ENCODE peak calls at places on chromosome 12, in six cellular contexts. F is GM12878, G is K562, H is H1, A is HepG2, T is HCT116. Y is an unnamed sample.

GRCh38 chr12:103050273-103050672 is 92.8 kb downstream of the ASCL1 start:
- DNase-seq in F (no peak), G (no peak), H (no peak), A (no peak), T (no peak), Y (no peak)

GRCh38 chr12:11771356-11771755 is 121.9 kb downstream of the ETV6 start:
- DNase-seq in F (no peak), G (no peak), H (no peak), A (no peak), T (no peak), Y (no peak)

GRCh38 chr12:91778091-91778819 is 367.4 kb downstream of the BTG1 start:
- DNase-seq in F (peak), G (no peak), H (no peak), A (no peak), T (peak), Y (no peak)

GRCh38 chr12:2291182-2291832 is 238.5 kb downstream of the CACNA1C start:
- DNase-seq in F (no peak), G (peak), H (peak), A (peak), T (peak), Y (peak)

GRCh38 chr12:120903382-120903817 is 758 bp downstream of the SPPL3 start:
- DNase-seq in F (peak), G (peak), H (peak), A (peak), T (no peak), Y (peak)

GRCh38 chr12:132121283-132121682 is 22.8 kb downstream of the DDX51 start:
- DNase-seq in F (no peak), G (no peak), H (no peak), A (no peak), T (no peak), Y (no peak)

GRCh38 chr12:26188132-26188531 is 7.2 kb upstream of the SSPN start:
- DNase-seq in F (no peak), G (no peak), H (no peak), A (no peak), T (no peak), Y (no peak)

GRCh38 chr12:93165384-93165932 is 212.3 kb upstream of the NUDT4 start:
- DNase-seq in F (no peak), G (no peak), H (no peak), A (no peak), T (no peak), Y (no peak)

GRCh38 chr12:86801439-86801838 is 545.2 kb upstream of the MGAT4C start:
- DNase-seq in F (no peak), G (no peak), H (no peak), A (no peak), T (peak), Y (no peak)

GRCh38 chr12:107492393-107493134 is 193.0 kb upstream of the PWP1 start:
- DNase-seq in F (no peak), G (no peak), H (no peak), A (peak), T (no peak), Y (no peak)

GRCh38 chr12:101604132-101604531 is 9.4 kb downstream of the MYBPC1 start:
- DNase-seq in F (peak), G (no peak), H (no peak), A (peak), T (no peak), Y (no peak)

GRCh38 chr12:68958337-68958736 is 25.4 kb upstream of the CPM start:
- DNase-seq in F (peak), G (no peak), H (no peak), A (no peak), T (no peak), Y (no peak)

GRCh38 chr12:6943387-6943718 is 263 bp upstream of the RNU7-1 start:
- DNase-seq in F (no peak), G (peak), H (peak), A (peak), T (peak), Y (peak)

GRCh38 chr12:105449406-105449805 is 118.9 kb downstream of the C12orf75 start:
- DNase-seq in F (no peak), G (no peak), H (no peak), A (no peak), T (no peak), Y (no peak)

GRCh38 chr12:105454688-105455087 is 124.2 kb downstream of the C12orf75 start:
- DNase-seq in F (no peak), G (no peak), H (no peak), A (no peak), T (no peak), Y (no peak)

GRCh38 chr12:105451798-105452197 is 121.3 kb downstream of the C12orf75 start:
- DNase-seq in F (no peak), G (no peak), H (no peak), A (no peak), T (no peak), Y (no peak)

GRCh38 chr12:105453306-105453705 is 122.8 kb downstream of the C12orf75 start:
- DNase-seq in F (no peak), G (no peak), H (no peak), A (no peak), T (no peak), Y (no peak)

DNA sequence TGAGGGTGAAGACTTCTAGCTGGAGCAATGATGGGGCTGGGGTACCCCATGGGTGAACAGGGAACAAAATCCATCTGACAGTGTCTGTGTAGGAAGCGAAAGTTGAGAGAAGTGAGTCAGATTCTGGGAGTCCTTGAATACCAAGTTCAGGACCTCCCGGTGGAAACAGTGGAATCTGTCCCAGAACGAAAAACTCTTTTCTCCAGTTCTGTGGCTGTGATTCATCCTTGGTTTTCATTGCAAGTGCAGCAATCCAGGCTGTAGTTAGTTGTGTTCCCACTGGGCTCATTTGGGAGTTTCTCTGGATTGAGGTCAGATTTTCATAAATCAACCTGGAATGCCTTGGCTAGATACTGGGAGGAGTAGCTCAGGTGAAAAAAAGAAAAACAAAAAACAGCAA is 120.7 kb downstream of the C12orf75 start:
- DNase-seq in F (no peak), G (no peak), H (no peak), A (no peak), T (no peak), Y (no peak)
- TF ChIP-seq JUND in F (no peak), G (no peak), H (no peak), A (no peak), T (no peak), Y (no peak)

GRCh38 chr12:49970030-49970429 is 2.7 kb upstream of the AQP6 start:
- DNase-seq in F (no peak), G (no peak), H (no peak), A (no peak), T (no peak), Y (no peak)

GRCh38 chr12:49968431-49968830 is 4.3 kb upstream of the AQP6 start:
- DNase-seq in F (no peak), G (no peak), H (no peak), A (no peak), T (no peak), Y (no peak)

GRCh38 chr12:49970658-49971057 is 2.1 kb upstream of the AQP6 start:
- DNase-seq in F (no peak), G (no peak), H (no peak), A (no peak), T (no peak), Y (no peak)

GRCh38 chr12:49967777-49968250 is 4.9 kb upstream of the AQP6 start:
- DNase-seq in F (no peak), G (no peak), H (peak), A (no peak), T (no peak), Y (no peak)

GRCh38 chr12:49969027-49969426 is 3.7 kb upstream of the AQP6 start:
- DNase-seq in F (no peak), G (no peak), H (no peak), A (no peak), T (no peak), Y (no peak)
- TF ChIP-seq JUND in F (no peak), G (no peak), H (no peak), A (no peak), T (no peak), Y (no peak)

DNA sequence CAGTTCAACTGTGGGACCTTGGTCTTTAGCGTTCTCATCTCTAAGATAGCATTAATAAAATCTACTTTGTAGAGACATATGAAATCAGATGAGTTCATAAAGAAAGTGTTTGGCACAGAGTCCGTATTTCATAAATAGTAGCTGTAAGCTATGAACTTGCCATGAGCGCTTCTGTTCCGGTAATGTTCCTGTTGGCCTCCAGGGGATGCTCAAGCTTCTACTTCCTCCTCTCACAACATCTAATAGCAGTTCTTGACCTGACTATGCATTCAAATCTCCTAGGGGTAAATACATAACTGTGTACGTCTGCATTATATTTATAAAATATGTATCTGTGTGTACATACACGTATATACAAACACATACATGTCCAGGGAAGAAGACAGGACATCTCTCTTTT is 288.2 kb upstream of the TMPO start:
- DNase-seq in F (no peak), G (peak), H (no peak), A (peak), T (peak), Y (peak)
- TF ChIP-seq JUND in F (no peak), G (no peak), H (no peak), A (no peak), T (no peak), Y (no peak)

DNA sequence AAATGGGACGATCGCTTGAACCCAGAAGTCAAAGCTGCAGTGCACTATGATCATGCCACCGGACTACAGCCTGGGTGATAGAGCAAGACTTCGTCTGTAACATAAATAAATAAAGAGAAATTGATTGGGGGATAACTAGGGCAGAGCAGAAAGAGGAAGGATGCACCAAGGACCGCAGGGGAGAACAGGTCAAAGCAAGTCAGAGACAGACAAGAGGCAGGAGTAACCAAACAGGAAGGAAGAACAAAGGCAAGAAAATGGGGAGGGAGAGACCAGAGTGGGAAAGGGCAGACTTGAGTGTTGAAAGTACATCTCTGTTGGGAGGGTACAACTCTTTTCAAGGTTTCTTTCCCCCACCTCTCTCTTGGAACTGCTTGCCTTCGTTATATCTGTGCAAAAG is 50.8 kb upstream of the ELK3 start:
- DNase-seq in F (no peak), G (no peak), H (no peak), A (no peak), T (no peak), Y (no peak)
- TF ChIP-seq JUND in F (no peak), G (no peak), H (no peak), A (no peak), T (no peak), Y (no peak)

GRCh38 chr12:82407481-82407880 is 49.2 kb downstream of the METTL25 start:
- DNase-seq in F (no peak), G (no peak), H (no peak), A (no peak), T (no peak), Y (no peak)
- TF ChIP-seq JUND in F (no peak), G (no peak), H (no peak), A (no peak), T (no peak), Y (no peak)